ENCODE peak calls at places on chromosomes 11 and 22, in four cellular contexts. C, N, H and O are unnamed samples.

GRCh38 chr11:8863838-8864237 is 47.2 kb upstream of the AKIP1 start:
- DNase-seq in H (no peak), N (no peak), C (no peak), O (no peak)

GRCh38 chr11:64546176-64546575 is 44.8 kb upstream of the SLC22A12 start:
- DNase-seq in C (peak), N (no peak), H (no peak), O (no peak)

GRCh38 chr11:76131585-76131984 is 74.7 kb downstream of the WNT11 start:
- DNase-seq in H (no peak), C (no peak), N (no peak), O (no peak)

GRCh38 chr11:118876261-118876660 is 7.4 kb upstream of the CXCR5 start:
- DNase-seq in H (no peak), N (no peak), C (no peak), O (no peak)

GRCh38 chr11:126029237-126029636 is 33.4 kb downstream of the CDON start:
- DNase-seq in C (no peak), N (no peak), H (no peak), O (no peak)

GRCh38 chr11:60193687-60194433 is 11.0 kb upstream of the MS4A6A start:
- DNase-seq in N (no peak), H (peak), C (no peak), O (no peak)

GRCh38 chr11:6686006-6686405 is 2.9 kb upstream of the MRPL17 start:
- DNase-seq in C (no peak), H (no peak), N (no peak), O (no peak)

GRCh38 chr22:39153220-39153860 is 860 bp upstream of the CBX7 start:
- DNase-seq in C (peak), H (no peak), N (no peak), O (no peak)

GRCh38 chr11:7307836-7308235 is 56.1 kb downstream of the SYT9 start:
- DNase-seq in C (no peak), H (no peak), N (no peak), O (no peak)

GRCh38 chr22:23282089-23282501 is 101.8 kb downstream of the BCR start:
- DNase-seq in C (peak), N (peak), H (peak), O (peak)

GRCh38 chr22:26845016-26845728 is 187.8 kb downstream of the MIAT start:
- DNase-seq in C (no peak), H (no peak), N (no peak), O (no peak)

GRCh38 chr11:134596404-134596803 is 184.4 kb upstream of the B3GAT1 start:
- DNase-seq in N (no peak), C (no peak), H (no peak), O (no peak)

GRCh38 chr11:116331381-116331780 is 441.4 kb downstream of the BUD13 start:
- DNase-seq in C (no peak), H (no peak), N (no peak), O (no peak)

GRCh38 chr11:94694309-94695060 is 73.7 kb upstream of the AMOTL1 start:
- DNase-seq in C (no peak), N (no peak), H (no peak), O (no peak)

GRCh38 chr11:77026236-77026635 is 8.0 kb upstream of the B3GNT6 start:
- DNase-seq in N (no peak), C (no peak), H (no peak), O (no peak)

GRCh38 chr22:29310863-29311339 is 4.5 kb downstream of the GAS2L1 start:
- DNase-seq in N (peak), C (peak), H (peak), O (peak)

GRCh38 chr11:111735262-111736116 is 30.7 kb downstream of the PPP2R1B start:
- DNase-seq in C (no peak), N (peak), H (peak), O (peak)

GRCh38 chr11:46322759-46323158 is 24.5 kb upstream of the DGKZ start:
- DNase-seq in H (no peak), N (no peak), C (no peak), O (no peak)

GRCh38 chr22:38214248-38215056 is 12.7 kb downstream of the MAFF start:
- DNase-seq in N (no peak), H (peak), C (peak), O (no peak)

GRCh38 chr11:297666-298405 is 1.5 kb downstream of the IFITM5 start:
- DNase-seq in H (no peak), C (peak), N (no peak), O (no peak)

GRCh38 chr11:83508804-83509203 is 222.6 kb upstream of the CCDC90B start:
- DNase-seq in C (peak), H (peak), N (no peak), O (no peak)

GRCh38 chr11:58788355-58789023 is 56.0 kb downstream of the GLYATL2 start:
- DNase-seq in H (peak), C (no peak), N (peak), O (no peak)

GRCh38 chr11:83545911-83546310 is 259.7 kb upstream of the CCDC90B start:
- DNase-seq in N (no peak), C (no peak), H (no peak), O (no peak)

GRCh38 chr11:13183094-13183825 is 94.3 kb upstream of the BMAL1 start:
- DNase-seq in N (peak), H (no peak), C (no peak), O (no peak)

GRCh38 chr11:67311556-67312082 is 8.3 kb downstream of the SSH3 start:
- DNase-seq in N (no peak), C (no peak), H (no peak), O (peak)

GRCh38 chr22:39309881-39310714 is 9.3 kb downstream of the RPL3 start:
- DNase-seq in C (no peak), H (no peak), N (no peak), O (peak)

GRCh38 chr22:49772692-49773091 is 55.0 kb downstream of the BRD1 start:
- DNase-seq in N (no peak), H (no peak), C (no peak), O (no peak)

GRCh38 chr11:13721760-13722159 is 53.3 kb downstream of the FAR1 start:
- DNase-seq in N (no peak), H (no peak), C (no peak), O (no peak)

GRCh38 chr11:69086152-69086551 is 37.4 kb downstream of the TPCN2 start:
- DNase-seq in H (peak), N (no peak), C (no peak), O (no peak)

GRCh38 chr11:70103256-70103975 is 25.3 kb downstream of the ANO1 start:
- DNase-seq in H (no peak), N (no peak), C (no peak), O (no peak)

GRCh38 chr22:47031628-47031915 is 269.1 kb downstream of the TBC1D22A start:
- DNase-seq in H (no peak), N (no peak), C (peak), O (no peak)

GRCh38 chr11:125728969-125729368 is 17.1 kb upstream of the PATE1 start:
- DNase-seq in C (no peak), N (no peak), H (no peak), O (no peak)

GRCh38 chr11:111460752-111461305 is 51.4 kb downstream of the BTG4 start:
- DNase-seq in C (no peak), H (no peak), N (no peak), O (no peak)

GRCh38 chr11:79087957-79088318 is 352.9 kb downstream of the TENM4 start:
- DNase-seq in N (no peak), H (no peak), C (no peak), O (no peak)
- TF ChIP-seq CTCF in N (peak), H (no peak), C (no peak), O (no peak)

DNA sequence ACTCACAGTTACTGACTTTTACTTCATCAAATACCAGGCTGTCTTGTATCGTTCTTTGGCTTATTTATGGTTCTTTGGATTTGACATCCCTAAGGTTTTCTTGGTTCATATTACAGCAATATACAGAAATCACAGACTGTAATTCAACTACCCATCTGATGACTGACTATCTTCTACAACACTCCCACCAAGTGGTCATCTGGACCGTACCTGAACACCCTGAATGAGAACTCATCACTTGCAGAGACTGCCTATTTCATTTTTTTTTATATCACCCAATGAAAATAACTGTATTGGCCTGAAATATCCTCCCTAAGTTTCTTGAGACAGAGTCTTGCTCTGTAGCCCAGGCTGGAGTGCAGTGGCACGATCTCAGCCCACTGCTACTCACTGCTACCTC is 9.5 kb upstream of the UPB1 start:
- DNase-seq in C (no peak), N (no peak), H (no peak), O (no peak)
- TF ChIP-seq CTCF in C (peak), N (no peak), H (no peak), O (no peak)

GRCh38 chr11:12050911-12051667 is 42.7 kb upstream of the DKK3 start:
- DNase-seq in H (no peak), N (no peak), C (no peak), O (no peak)

GRCh38 chr11:12053606-12054361 is 45.4 kb upstream of the DKK3 start:
- DNase-seq in N (no peak), H (no peak), C (no peak), O (no peak)

GRCh38 chr11:12056112-12056511 is 47.7 kb upstream of the DKK3 start:
- DNase-seq in C (no peak), H (no peak), N (no peak), O (no peak)

GRCh38 chr11:12050470-12050891 is 42.1 kb upstream of the DKK3 start:
- DNase-seq in H (no peak), C (no peak), N (no peak), O (no peak)

DNA sequence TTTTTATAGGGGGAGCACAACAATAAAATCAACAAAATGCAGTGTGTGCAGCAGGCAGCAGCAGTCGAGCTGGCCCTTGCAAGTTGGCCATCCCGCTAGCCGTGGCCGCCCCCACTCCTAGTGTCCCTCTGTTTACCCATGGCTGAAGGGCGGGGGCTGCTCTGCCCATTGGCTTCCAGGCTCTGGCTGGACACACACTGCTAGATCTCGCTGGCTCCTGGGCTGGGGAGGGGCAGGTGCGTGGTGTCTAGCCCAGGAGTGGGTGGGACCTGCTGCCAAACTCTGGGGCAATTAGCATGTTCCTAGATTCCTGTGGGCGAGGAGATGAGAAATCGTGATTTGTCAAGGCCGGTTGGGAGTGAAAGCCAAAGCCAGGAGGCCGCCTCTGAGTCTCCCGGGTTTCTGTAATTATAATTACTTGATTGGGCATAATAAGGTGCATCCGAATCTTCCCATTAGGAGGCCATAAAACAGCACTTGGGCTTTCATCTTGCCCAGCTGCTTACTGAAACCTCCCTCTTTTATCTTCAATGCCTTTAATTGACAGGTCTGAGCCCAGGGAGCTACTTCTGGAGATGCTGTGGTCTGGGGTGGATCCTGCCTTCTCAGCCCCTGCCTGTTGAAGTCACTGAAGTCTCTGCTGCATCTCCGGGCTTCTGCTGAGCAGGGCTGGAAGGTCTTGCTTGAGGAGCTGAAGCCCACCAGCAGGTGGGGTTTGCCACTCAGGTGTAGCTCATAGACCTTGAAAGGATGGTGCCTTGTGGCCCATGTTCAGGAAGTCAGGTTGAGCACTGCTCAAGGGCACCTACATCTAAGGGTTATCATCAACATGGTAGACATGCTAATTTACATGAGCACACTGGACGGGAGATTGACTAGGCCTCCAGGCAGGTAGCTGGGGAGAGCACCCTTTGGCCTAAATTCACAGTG is 44.5 kb upstream of the DKK3 start:
- DNase-seq in N (no peak), H (no peak), C (no peak), O (no peak)
- TF ChIP-seq CTCF in N (no peak), H (no peak), C (no peak), O (no peak)

GRCh38 chr22:36239401-36240171 is at the start of gene APOL2:
- DNase-seq in N (peak), C (peak), H (peak), O (peak)
- TF ChIP-seq CTCF in N (peak), C (peak), H (peak), O (peak)

DNA sequence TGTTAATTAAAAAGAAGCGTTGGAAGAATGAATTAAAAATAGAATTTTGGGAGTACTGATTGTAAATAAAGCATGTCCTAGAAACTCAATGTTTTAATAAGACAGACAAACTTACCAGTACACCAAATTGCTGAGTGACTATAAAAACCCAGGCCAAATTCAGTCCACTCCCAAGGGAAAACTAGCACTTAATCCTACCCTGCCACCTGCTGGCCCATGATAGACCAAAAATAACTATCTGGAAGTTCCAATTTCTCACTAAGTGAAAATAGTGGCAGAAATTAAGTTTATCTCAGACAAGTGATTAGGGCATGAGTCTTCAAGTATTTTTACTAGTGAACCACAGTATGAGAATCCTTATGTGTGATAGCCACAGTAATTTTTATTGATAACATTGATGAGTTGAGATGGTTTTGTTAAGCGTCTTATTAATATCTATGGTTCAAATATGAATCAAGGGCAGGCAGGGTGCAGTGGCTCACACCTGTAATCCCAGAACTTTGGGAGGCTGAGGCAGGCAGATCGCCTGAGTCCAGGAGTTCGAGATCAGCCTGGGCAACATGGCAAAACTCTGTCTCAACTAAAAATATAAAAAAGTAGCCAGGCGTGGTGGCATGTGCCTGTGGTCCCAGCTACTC is 9.8 kb upstream of the DDX10 start:
- DNase-seq in C (no peak), H (peak), N (no peak), O (no peak)
- TF ChIP-seq CTCF in C (peak), H (peak), N (peak), O (no peak)

DNA sequence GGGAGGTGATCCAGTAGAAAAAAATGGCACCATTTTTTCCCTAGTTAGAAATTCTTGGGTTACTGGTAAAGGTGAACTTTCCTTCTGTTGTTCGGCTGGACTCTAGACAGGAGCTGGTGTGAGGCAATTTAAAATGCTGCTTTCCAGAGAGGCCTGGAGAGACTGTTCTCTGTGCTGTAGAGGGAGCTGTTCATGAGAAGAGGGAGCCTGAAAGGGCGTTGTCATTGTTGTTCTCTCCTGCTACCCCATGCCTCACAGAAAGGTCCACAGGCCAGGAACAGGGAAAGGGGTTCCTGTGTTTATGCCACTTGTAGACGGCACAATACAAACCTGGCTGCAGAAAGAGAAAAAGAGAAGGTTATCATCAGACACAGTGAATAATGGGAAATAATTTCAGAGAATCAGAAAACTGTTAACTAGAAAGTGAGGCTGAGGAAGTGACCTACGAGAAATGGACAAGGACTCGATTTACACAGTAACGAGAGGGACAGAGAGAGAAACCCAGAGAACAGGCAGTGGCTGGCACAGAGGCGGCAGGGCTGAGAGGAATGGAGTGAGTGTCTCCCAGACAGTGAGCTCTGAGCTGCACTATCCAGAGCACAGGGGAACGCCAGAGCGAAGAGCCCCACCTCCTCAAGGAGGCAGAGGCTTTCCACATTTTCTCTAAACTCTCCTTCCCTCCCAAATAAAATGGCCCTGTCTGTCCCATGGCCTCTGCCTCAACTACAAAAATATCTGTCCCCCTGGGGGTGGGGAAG is 109.2 kb downstream of the RRM1 start:
- DNase-seq in C (no peak), N (no peak), H (no peak), O (no peak)
- TF ChIP-seq CTCF in C (no peak), N (no peak), H (no peak), O (no peak)

GRCh38 chr22:20080776-20081654 is 974 bp downstream of the DGCR8 start:
- DNase-seq in C (peak), H (peak), N (peak), O (no peak)

GRCh38 chr22:20080445-20080775 is 369 bp downstream of the DGCR8 start:
- DNase-seq in N (no peak), H (peak), C (peak), O (no peak)

GRCh38 chr22:20071524-20071972 is 8.5 kb upstream of the DGCR8 start:
- DNase-seq in N (no peak), C (no peak), H (no peak), O (no peak)

GRCh38 chr22:20079745-20080444 is at the start of gene DGCR8:
- DNase-seq in C (peak), N (peak), H (peak), O (peak)

DNA sequence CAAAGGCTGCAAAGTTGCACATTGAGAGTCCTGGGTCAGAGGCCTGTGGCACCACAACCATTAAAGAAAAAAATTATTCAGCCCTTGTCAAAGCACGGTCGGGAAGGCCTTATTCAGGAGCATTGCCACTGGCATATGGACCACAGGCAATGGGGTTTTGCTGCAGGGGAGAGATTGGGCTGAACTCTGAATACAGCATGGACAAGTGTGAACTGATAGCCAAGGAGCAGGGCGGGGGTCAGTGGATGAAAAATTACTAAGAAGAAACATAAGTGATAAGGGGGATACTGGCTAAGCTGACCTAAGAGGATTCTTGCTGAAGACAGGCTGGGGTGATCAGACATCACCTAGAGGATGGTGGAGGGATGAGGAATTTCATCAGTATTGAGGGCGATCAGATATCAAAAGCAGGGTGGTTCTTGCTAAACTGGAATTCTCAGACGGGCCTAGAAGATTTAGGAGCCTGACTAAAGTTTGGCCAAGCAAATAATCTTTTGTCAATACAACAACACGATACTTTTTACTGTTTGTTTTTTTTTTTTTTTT is 3.3 kb upstream of the DGCR8 start:
- DNase-seq in N (no peak), C (peak), H (no peak), O (no peak)
- TF ChIP-seq CTCF in N (no peak), C (no peak), H (no peak), O (no peak)

DNA sequence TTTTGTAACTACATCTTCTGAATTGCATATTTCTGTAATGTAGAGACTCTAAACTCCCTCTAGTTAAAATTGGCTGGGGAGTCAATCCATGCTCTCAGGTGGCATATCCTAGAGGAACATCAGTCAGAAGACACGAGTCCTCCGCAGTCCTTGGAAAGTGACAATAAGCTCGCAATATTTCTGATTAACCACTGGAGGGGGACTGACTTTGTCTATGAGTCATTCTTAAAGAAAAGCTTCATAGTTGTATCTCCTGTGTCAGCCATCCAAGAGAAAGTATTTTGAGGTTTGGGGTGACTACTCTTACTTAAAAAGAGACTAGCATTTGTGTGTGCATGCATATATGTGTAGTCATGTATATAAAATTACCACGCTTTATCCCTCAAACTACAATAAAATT is 60.2 kb downstream of the SLN start:
- DNase-seq in H (no peak), N (no peak), C (no peak), O (no peak)
- TF ChIP-seq CTCF in H (no peak), N (no peak), C (no peak), O (no peak)

GRCh38 chr11:61609970-61610347 is 29.1 kb upstream of the SYT7 start:
- DNase-seq in N (no peak), C (no peak), H (no peak), O (no peak)
- TF ChIP-seq CTCF in N (no peak), C (no peak), H (peak), O (no peak)